ENCODE peak calls at places on chromosomes 6 and 20, in six cellular contexts. One of them, this sample, is unnamed. For H3K4me1, the result is how much of the 10 kb centered on the place peaks cover.

GRCh38 chr6:35449287-35449881 is 2.8 kb upstream of the FANCE start:
- DNase-seq in H1: no peak
- DNase-seq in mesenchymal stem cell: peak
- DNase-seq in H9: no peak
- DNase-seq in neuronal stem cell: peak
- DNase-seq in trophoblast cell: peak
- DNase-seq in this sample: peak

GRCh38 chr6:111741177-111741952 is 131.9 kb downstream of the FYN start:
- DNase-seq in mesenchymal stem cell: no peak
- DNase-seq in neuronal stem cell: no peak
- DNase-seq in H9: no peak
- DNase-seq in trophoblast cell: no peak
- DNase-seq in H1: no peak
- DNase-seq in this sample: no peak

GRCh38 chr6:3259491-3259958 is 778 bp downstream of the PSMG4 start:
- DNase-seq in neuronal stem cell: no peak
- DNase-seq in mesenchymal stem cell: peak
- DNase-seq in H1: no peak
- DNase-seq in trophoblast cell: peak
- DNase-seq in H9: peak
- DNase-seq in this sample: peak

GRCh38 chr6:105326216-105326615 is 76.7 kb downstream of the PREP start:
- DNase-seq in mesenchymal stem cell: peak
- DNase-seq in H1: no peak
- DNase-seq in neuronal stem cell: no peak
- DNase-seq in H9: no peak
- DNase-seq in trophoblast cell: no peak
- DNase-seq in this sample: peak

GRCh38 chr6:47376930-47377329 is 67.2 kb upstream of the TNFRSF21 start:
- DNase-seq in trophoblast cell: no peak
- DNase-seq in neuronal stem cell: no peak
- DNase-seq in mesenchymal stem cell: no peak
- DNase-seq in H1: no peak
- DNase-seq in H9: no peak
- DNase-seq in this sample: no peak

GRCh38 chr20:50655325-50655880 is 35.9 kb downstream of the RIPOR3 start:
- DNase-seq in H1: no peak
- DNase-seq in trophoblast cell: no peak
- DNase-seq in neuronal stem cell: no peak
- DNase-seq in H9: no peak
- DNase-seq in mesenchymal stem cell: peak
- DNase-seq in this sample: peak

GRCh38 chr6:81307640-81308214 is 444.8 kb downstream of the TENT5A start:
- DNase-seq in H9: no peak
- DNase-seq in neuronal stem cell: no peak
- DNase-seq in H1: no peak
- DNase-seq in trophoblast cell: no peak
- DNase-seq in mesenchymal stem cell: no peak
- DNase-seq in this sample: no peak

GRCh38 chr6:31568537-31568961 is 3.5 kb upstream of the LTA start:
- DNase-seq in H9: no peak
- DNase-seq in mesenchymal stem cell: no peak
- DNase-seq in trophoblast cell: peak
- DNase-seq in H1: no peak
- DNase-seq in neuronal stem cell: no peak
- DNase-seq in this sample: no peak

GRCh38 chr20:16222859-16223411 is 350.3 kb downstream of the KIF16B start:
- DNase-seq in H1: no peak
- DNase-seq in mesenchymal stem cell: no peak
- DNase-seq in neuronal stem cell: no peak
- DNase-seq in trophoblast cell: peak
- DNase-seq in H9: no peak
- DNase-seq in this sample: no peak

DNA sequence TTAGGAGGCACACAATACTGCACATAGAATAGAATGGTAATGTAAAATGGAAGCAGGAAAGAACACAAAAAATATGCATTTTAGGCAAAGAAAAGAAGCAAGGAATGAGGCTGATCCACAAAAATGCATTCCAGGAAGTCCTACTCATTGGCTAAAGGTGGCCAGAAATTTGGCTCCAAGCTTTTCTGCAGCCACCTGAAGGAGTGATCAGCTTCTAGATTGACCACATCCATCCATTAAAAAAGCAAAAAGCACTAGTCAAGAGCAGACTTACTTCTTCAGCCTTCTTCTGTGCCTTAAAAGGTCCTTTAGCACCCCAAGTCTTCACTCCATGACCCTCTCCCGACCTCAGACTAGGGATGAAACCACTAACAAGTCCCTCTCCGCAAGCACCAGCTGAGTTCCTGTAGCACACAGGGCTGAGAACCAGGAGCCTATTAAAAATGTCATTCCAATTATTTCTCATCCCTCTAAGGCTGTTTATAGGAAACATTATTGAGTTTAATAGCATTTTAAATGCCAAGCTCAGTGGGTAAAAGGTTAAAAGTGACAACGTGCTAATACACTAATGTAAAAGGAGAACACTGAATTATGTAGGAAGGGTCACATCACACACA is 36.5 kb downstream of the TRAM2 start:
- DNase-seq in neuronal stem cell: no peak
- DNase-seq in mesenchymal stem cell: no peak
- DNase-seq in trophoblast cell: peak
- DNase-seq in H1: no peak
- DNase-seq in H9: no peak
- DNase-seq in this sample: peak
- H2AK5ac ChIP-seq in neuronal stem cell: no peak
- H2AK5ac ChIP-seq in mesenchymal stem cell: peak
- H2AK5ac ChIP-seq in trophoblast cell: no peak
- H2AK5ac ChIP-seq in H1: no peak
- H2AK5ac ChIP-seq in H9: no peak
- H2AK5ac ChIP-seq in this sample: peak

DNA sequence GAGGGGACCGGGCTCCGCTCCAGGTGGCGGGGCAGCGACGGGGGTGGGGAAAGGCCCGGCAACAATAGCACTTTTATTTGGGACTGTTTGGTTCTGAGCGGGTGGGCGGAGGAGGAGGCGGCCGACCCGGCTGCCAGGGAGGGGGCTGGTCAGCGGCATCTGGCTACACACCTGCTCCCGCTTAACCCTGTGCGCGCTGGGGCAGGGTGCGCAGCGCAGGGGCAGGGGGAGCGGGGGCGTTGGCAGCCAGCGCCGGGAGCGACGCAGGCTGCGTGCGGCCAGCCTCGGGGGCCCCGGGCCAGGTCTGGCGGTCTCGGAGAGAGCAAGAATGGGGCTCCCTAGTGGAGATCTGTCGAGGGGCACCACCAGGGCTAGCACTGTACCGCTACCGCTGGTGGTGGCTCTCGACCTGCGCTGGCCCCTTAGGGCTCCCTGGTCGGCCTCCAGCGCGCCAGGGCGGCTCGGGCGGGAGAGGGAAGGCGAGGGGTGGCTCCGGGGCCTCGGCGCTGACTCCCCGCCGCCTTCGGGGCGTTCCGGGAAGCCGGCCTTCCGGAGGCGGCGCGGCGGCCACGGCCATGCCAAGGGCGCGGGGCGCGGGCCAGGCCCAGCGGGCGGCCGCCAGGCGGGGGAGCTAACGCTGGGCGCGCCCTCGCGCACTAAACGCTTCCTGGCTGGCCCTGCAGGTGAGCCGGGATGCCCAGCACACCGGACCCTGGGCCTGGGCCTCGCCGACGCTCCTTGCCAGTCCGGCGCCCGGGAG is 92.4 kb downstream of the NCR2 start:
- DNase-seq in H9: peak
- DNase-seq in trophoblast cell: peak
- DNase-seq in mesenchymal stem cell: no peak
- DNase-seq in neuronal stem cell: no peak
- DNase-seq in H1: peak
- DNase-seq in this sample: no peak
- H3K4me1 ChIP-seq in H9: under half
- H3K4me1 ChIP-seq in trophoblast cell: under half
- H3K4me1 ChIP-seq in mesenchymal stem cell: under half
- H3K4me1 ChIP-seq in neuronal stem cell: under half
- H3K4me1 ChIP-seq in H1: under half
- H3K4me1 ChIP-seq in this sample: under half

DNA sequence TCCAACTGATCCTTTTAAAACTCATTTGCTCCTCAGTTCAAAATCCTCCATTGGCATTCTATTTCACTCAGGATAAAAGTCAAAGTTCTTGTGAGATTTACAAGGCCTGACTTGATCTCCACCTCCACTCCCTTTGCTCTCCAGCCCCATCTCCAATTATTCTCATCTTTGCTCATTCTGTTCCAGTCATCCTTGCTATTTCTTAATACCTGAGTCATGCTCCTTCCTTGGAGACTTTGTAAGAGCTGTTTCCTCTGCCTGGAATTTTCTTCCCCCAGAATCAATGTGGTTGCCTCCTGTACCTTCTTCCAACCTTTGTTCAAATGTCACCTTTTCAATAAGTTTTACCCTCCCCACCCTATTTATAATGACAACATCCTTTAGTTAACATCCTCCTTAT is 373.5 kb downstream of the HTR1B start:
- DNase-seq in neuronal stem cell: no peak
- DNase-seq in H1: no peak
- DNase-seq in mesenchymal stem cell: peak
- DNase-seq in H9: no peak
- DNase-seq in trophoblast cell: peak
- DNase-seq in this sample: peak
- H4K91ac ChIP-seq in neuronal stem cell: no peak
- H4K91ac ChIP-seq in H1: no peak
- H4K91ac ChIP-seq in mesenchymal stem cell: no peak
- H4K91ac ChIP-seq in H9: no peak
- H4K91ac ChIP-seq in trophoblast cell: no peak
- H4K91ac ChIP-seq in this sample: no peak

GRCh38 chr20:44135811-44136204 is 51.2 kb downstream of the JPH2 start:
- DNase-seq in H1: no peak
- DNase-seq in neuronal stem cell: no peak
- DNase-seq in mesenchymal stem cell: no peak
- DNase-seq in trophoblast cell: no peak
- DNase-seq in H9: no peak
- DNase-seq in this sample: no peak
- H2AK5ac ChIP-seq in H1: no peak
- H2AK5ac ChIP-seq in neuronal stem cell: no peak
- H2AK5ac ChIP-seq in mesenchymal stem cell: no peak
- H2AK5ac ChIP-seq in trophoblast cell: peak
- H2AK5ac ChIP-seq in H9: no peak
- H2AK5ac ChIP-seq in this sample: peak

GRCh38 chr6:55974688-55975087 is 99.3 kb upstream of the BMP5 start:
- DNase-seq in trophoblast cell: no peak
- DNase-seq in neuronal stem cell: no peak
- DNase-seq in H9: no peak
- DNase-seq in H1: no peak
- DNase-seq in mesenchymal stem cell: no peak
- DNase-seq in this sample: no peak
- H3K4me1 ChIP-seq in trophoblast cell: under half
- H3K4me1 ChIP-seq in neuronal stem cell: under half
- H3K4me1 ChIP-seq in H9: under half
- H3K4me1 ChIP-seq in H1: under half
- H3K4me1 ChIP-seq in mesenchymal stem cell: under half
- H3K4me1 ChIP-seq in this sample: under half

GRCh38 chr20:34824861-34825529 is 456 bp downstream of the NCOA6 start:
- DNase-seq in trophoblast cell: peak
- DNase-seq in H9: peak
- DNase-seq in neuronal stem cell: peak
- DNase-seq in mesenchymal stem cell: peak
- DNase-seq in H1: peak
- DNase-seq in this sample: peak
- H4K91ac ChIP-seq in trophoblast cell: peak
- H4K91ac ChIP-seq in H9: no peak
- H4K91ac ChIP-seq in neuronal stem cell: no peak
- H4K91ac ChIP-seq in mesenchymal stem cell: peak
- H4K91ac ChIP-seq in H1: peak
- H4K91ac ChIP-seq in this sample: peak

GRCh38 chr6:659716-660581 is 3.0 kb upstream of the HUS1B start:
- DNase-seq in H1: no peak
- DNase-seq in trophoblast cell: no peak
- DNase-seq in H9: peak
- DNase-seq in mesenchymal stem cell: no peak
- DNase-seq in neuronal stem cell: no peak
- DNase-seq in this sample: no peak
- H2AK5ac ChIP-seq in H1: peak
- H2AK5ac ChIP-seq in trophoblast cell: peak
- H2AK5ac ChIP-seq in H9: no peak
- H2AK5ac ChIP-seq in mesenchymal stem cell: peak
- H2AK5ac ChIP-seq in neuronal stem cell: peak
- H2AK5ac ChIP-seq in this sample: no peak

GRCh38 chr6:157077251-157077650 is 246.1 kb downstream of the TMEM242 start:
- DNase-seq in trophoblast cell: no peak
- DNase-seq in neuronal stem cell: no peak
- DNase-seq in H1: no peak
- DNase-seq in mesenchymal stem cell: no peak
- DNase-seq in H9: no peak
- DNase-seq in this sample: no peak
- H3K4me1 ChIP-seq in trophoblast cell: under half
- H3K4me1 ChIP-seq in neuronal stem cell: under half
- H3K4me1 ChIP-seq in H1: under half
- H3K4me1 ChIP-seq in mesenchymal stem cell: under half
- H3K4me1 ChIP-seq in H9: under half
- H3K4me1 ChIP-seq in this sample: under half

GRCh38 chr6:153872946-153873345 is 166.1 kb upstream of the OPRM1 start:
- DNase-seq in H1: no peak
- DNase-seq in neuronal stem cell: no peak
- DNase-seq in trophoblast cell: no peak
- DNase-seq in H9: no peak
- DNase-seq in mesenchymal stem cell: no peak
- DNase-seq in this sample: no peak
- H4K91ac ChIP-seq in H1: no peak
- H4K91ac ChIP-seq in neuronal stem cell: no peak
- H4K91ac ChIP-seq in trophoblast cell: no peak
- H4K91ac ChIP-seq in H9: no peak
- H4K91ac ChIP-seq in mesenchymal stem cell: no peak
- H4K91ac ChIP-seq in this sample: no peak

This sample was measured in IMR-90.